ENCODE peak calls at places on chromosome 7, in four cellular contexts. R, T, F and P are unnamed samples.

GRCh38 chr7:31935115-31935514 is 135.1 kb downstream of the PDE1C start:
- DNase-seq in R (no peak), T (peak; percentile 68), F (no peak), P (no peak)

GRCh38 chr7:2529161-2530075 is 9.8 kb downstream of the LFNG start:
- DNase-seq in R (peak; percentile 53), T (peak; percentile 44), F (peak; percentile 88), P (peak; percentile 62)

GRCh38 chr7:157437519-157438061 is 100.8 kb downstream of the DNAJB6 start:
- DNase-seq in R (no peak), T (no peak), F (peak; percentile 38), P (no peak)

GRCh38 chr7:107563072-107563760 is 504 bp downstream of the COG5 start:
- DNase-seq in R (no peak), T (no peak), F (no peak), P (no peak)

GRCh38 chr7:70097639-70098038 is 499.4 kb downstream of the AUTS2 start:
- DNase-seq in R (no peak), T (no peak), F (no peak), P (no peak)

GRCh38 chr7:73356176-73356575 is 28.2 kb downstream of the FKBP6 start:
- DNase-seq in R (no peak), T (no peak), F (no peak), P (no peak)

GRCh38 chr7:65475734-65476319 is 102.2 kb downstream of the ZNF92 start:
- DNase-seq in R (peak; percentile 36), T (peak; percentile 65), F (no peak), P (no peak)

GRCh38 chr7:53812135-53812534 is 730.0 kb upstream of the VSTM2A start:
- DNase-seq in R (no peak), T (no peak), F (no peak), P (no peak)

GRCh38 chr7:35617076-35617475 is 77.9 kb downstream of the HERPUD2 start:
- DNase-seq in R (peak; percentile 5), T (no peak), F (no peak), P (no peak)

GRCh38 chr7:53110425-53110824 is 75.0 kb downstream of the POM121L12 start:
- DNase-seq in R (peak; percentile 32), T (peak; percentile 16), F (no peak), P (no peak)

GRCh38 chr7:138799336-138799965 is 1.5 kb upstream of the ATP6V0A4 start:
- DNase-seq in R (no peak), T (no peak), F (no peak), P (no peak)

GRCh38 chr7:102291056-102291915 is 4.6 kb downstream of the SH2B2 start:
- DNase-seq in R (no peak), T (no peak), F (no peak), P (no peak)

GRCh38 chr7:4739528-4739992 is 35.9 kb upstream of the AP5Z1 start:
- DNase-seq in R (peak; percentile 45), T (no peak), F (peak; percentile 77), P (no peak)

GRCh38 chr7:139452948-139453672 is 30.4 kb downstream of the KLRG2 start:
- DNase-seq in R (peak; percentile 85), T (peak; percentile 13), F (peak; percentile 53), P (no peak)

GRCh38 chr7:2010101-2010500 is 222.6 kb downstream of the MAD1L1 start:
- DNase-seq in R (no peak), T (no peak), F (peak; percentile 53), P (no peak)

GRCh38 chr7:67813621-67814292 is 817.1 kb downstream of the TYW1 start:
- DNase-seq in R (no peak), T (no peak), F (no peak), P (no peak)

GRCh38 chr7:21011153-21011552 is 224.5 kb upstream of the SP8 start:
- DNase-seq in R (no peak), T (no peak), F (peak; percentile 51), P (no peak)

GRCh38 chr7:29921404-29922010 is 68.1 kb downstream of the SCRN1 start:
- DNase-seq in R (peak; percentile 25), T (peak; percentile 76), F (no peak), P (peak; percentile 41)

DNA sequence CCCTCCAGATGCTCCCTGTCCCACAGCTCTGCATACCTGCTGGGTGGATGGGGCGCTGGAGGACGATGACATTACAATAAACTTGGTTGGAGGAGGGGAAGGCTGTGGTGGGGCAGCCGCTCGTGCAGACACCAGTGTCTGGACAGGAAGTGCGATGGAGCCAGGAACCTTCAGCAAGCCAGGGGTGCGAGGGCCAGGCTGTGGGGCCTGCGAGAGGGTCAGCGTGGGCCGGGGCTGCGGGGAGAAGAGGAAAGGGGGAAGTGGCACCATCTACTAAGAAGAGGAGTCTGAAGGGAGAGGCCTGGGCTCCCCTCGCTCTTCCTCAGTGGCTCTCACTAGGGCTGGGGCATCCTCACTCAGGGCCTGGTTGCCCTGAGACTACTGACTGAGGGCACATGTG is 6.4 kb downstream of the AP4M1 start:
- DNase-seq in R (no peak), T (no peak), F (peak; percentile 54), P (no peak)
- H3K36me3 ChIP-seq in R (peaks cover 21% of the 10 kb centered on the region), T (peaks cover 12% of the 10 kb centered on the region), F (peaks cover 7% of the 10 kb centered on the region), P (no peaks in the 10 kb centered on the region)

GRCh38 chr7:44103566-44103940 is 592 bp upstream of the AEBP1 start:
- DNase-seq in R (no peak), T (no peak), F (peak; percentile 70), P (no peak)

GRCh38 chr7:44105832-44106231 is 1.7 kb downstream of the AEBP1 start:
- DNase-seq in R (no peak), T (no peak), F (no peak), P (no peak)

GRCh38 chr7:44102846-44103565 is 1.1 kb upstream of the AEBP1 start:
- DNase-seq in R (no peak), T (no peak), F (peak; percentile 56), P (no peak)

GRCh38 chr7:44104880-44105771 is 981 bp downstream of the AEBP1 start:
- DNase-seq in R (peak; percentile 51), T (no peak), F (peak; percentile 81), P (no peak)

GRCh38 chr7:44103941-44104879 is at the start of gene AEBP1:
- DNase-seq in R (peak; percentile 27), T (peak; percentile 17), F (peak; percentile 84), P (no peak)
- H3K9ac ChIP-seq in R (peak within 1 kb of the TSS; percentile 75), T (peak within 1 kb of the TSS; percentile 23), F (peak within 1 kb of the TSS; percentile 44), P (peak within 1 kb of the TSS; percentile 59)

GRCh38 chr7:80060218-80060806 is 74.3 kb upstream of the GNAI1 start:
- DNase-seq in R (peak; percentile 45), T (peak; percentile 81), F (no peak), P (no peak)
- TF ChIP-seq CTCF in R (peak; percentile 35), T (peak; percentile 10), F (peak; percentile 61), P (no peak)

GRCh38 chr7:99002146-99002826 is 124.0 kb downstream of the TRRAP start:
- DNase-seq in R (no peak), T (no peak), F (no peak), P (no peak)

GRCh38 chr7:99000904-99001442 is 122.6 kb downstream of the TRRAP start:
- DNase-seq in R (peak; percentile 10), T (no peak), F (no peak), P (no peak)

GRCh38 chr7:99001482-99002145 is 123.3 kb downstream of the TRRAP start:
- DNase-seq in R (peak; percentile 22), T (no peak), F (no peak), P (no peak)

GRCh38 chr7:98998821-98999725 is 120.7 kb downstream of the TRRAP start:
- DNase-seq in R (no peak), T (no peak), F (no peak), P (no peak)

DNA sequence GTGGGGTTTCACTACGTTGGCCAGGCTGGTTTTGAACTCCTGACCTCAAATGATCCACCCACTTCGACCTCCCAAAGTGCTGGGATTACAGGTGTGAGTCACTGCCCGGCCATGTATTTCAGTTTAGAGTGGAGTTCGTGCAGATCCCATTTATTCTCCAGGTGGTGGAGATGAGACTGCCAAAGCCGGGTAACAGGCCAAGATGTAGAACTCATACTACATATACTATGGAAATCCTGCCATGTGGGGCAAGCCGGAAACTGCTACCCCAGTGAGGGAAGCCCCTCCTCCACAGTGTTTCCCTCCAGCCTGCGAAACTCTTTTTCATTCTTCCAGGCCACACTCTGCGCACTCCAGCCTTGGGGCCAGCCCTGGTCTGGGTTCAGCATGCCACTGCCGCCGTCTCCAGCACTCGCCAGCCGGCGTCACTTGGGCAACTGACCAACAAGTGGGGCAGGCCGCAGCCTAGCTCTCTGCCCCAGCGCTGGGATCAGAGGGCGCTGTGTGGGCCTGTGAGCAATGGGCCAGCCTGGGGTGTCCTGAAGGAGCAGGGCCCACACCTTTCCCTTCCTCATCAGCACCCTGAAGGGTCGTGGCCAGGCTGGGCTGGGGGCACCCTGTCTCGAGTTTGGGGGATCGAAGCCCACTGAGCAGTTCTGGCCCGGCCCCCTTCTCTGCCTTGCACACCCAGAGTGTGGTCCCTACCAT is 122.0 kb downstream of the TRRAP start:
- DNase-seq in R (no peak), T (no peak), F (no peak), P (no peak)
- H3K36me3 ChIP-seq in R (peaks cover 32% of the 10 kb centered on the region), T (peaks cover 11% of the 10 kb centered on the region), F (peaks cover 27% of the 10 kb centered on the region), P (peaks cover 19% of the 10 kb centered on the region)

GRCh38 chr7:50068026-50068425 is 25.0 kb downstream of the ZPBP start:
- DNase-seq in R (peak; percentile 4), T (no peak), F (no peak), P (peak; percentile 27)
- H3K9ac ChIP-seq in R (peak overlapping the region; percentile 13), T (no peak overlapping the region), F (no peak overlapping the region), P (no peak overlapping the region)

GRCh38 chr7:8263048-8263447 is 1.1 kb upstream of the ICA1 start:
- DNase-seq in R (no peak), T (no peak), F (no peak), P (no peak)
- TF ChIP-seq CTCF in R (no peak), T (no peak), F (no peak), P (no peak)